ENCODE peak calls at places on chromosome 11, in nine cellular contexts. M is choroid plexus epithelial cell, W is HL-60, L is mucosa of descending colon, G is heart right ventricle, H is fibroblast of lung, S is progenitor cell of endocrine pancreas, D is HCT116, V is bronchial epithelial cell. Z is an unnamed sample.

GRCh38 chr11:8286886-8287285 is 23.2 kb upstream of the LMO1 start:
- DNase-seq in M (no peak), W (no peak), L (no peak), G (no peak), H (no peak), S (no peak), D (no peak), V (no peak), Z (no peak)

GRCh38 chr11:96001037-96001436 is 77.1 kb upstream of the MTMR2 start:
- DNase-seq in M (peak; percentile 60), W (no peak), L (no peak), G (peak; percentile 61), H (peak; percentile 99), S (no peak), D (no peak), V (no peak), Z (no peak)

GRCh38 chr11:68982134-68982533 is 1.3 kb upstream of the MRGPRD start:
- DNase-seq in M (no peak), W (no peak), L (no peak), G (no peak), H (no peak), S (no peak), D (no peak), V (no peak), Z (no peak)

GRCh38 chr11:34521265-34521664 is 7.7 kb upstream of the ELF5 start:
- DNase-seq in M (no peak), W (no peak), L (no peak), G (no peak), H (no peak), S (no peak), D (no peak), V (no peak), Z (no peak)

GRCh38 chr11:73164803-73165542 is 22.9 kb upstream of the FCHSD2 start:
- DNase-seq in M (no peak), W (no peak), L (peak; percentile 1), G (no peak), H (no peak), S (no peak), D (no peak), V (no peak), Z (no peak)

GRCh38 chr11:73760066-73760679 is 701 bp downstream of the RAB6A start:
- DNase-seq in M (peak; percentile 38), W (no peak), L (peak; percentile 69), G (peak; percentile 56), H (peak; percentile 50), S (peak; percentile 12), D (no peak), V (no peak), Z (no peak)

GRCh38 chr11:79262221-79262620 is 178.6 kb downstream of the TENM4 start:
- DNase-seq in M (no peak), W (no peak), L (no peak), G (no peak), H (peak; percentile 29), S (no peak), D (no peak), V (no peak), Z (no peak)

GRCh38 chr11:36015806-36016205 is 71.9 kb downstream of the LDLRAD3 start:
- DNase-seq in M (no peak), W (no peak), L (no peak), G (peak; percentile 25), H (peak; percentile 42), S (no peak), D (no peak), V (no peak), Z (no peak)

GRCh38 chr11:31560842-31561476 is 51.4 kb downstream of the ELP4 start:
- DNase-seq in M (no peak), W (no peak), L (no peak), G (no peak), H (no peak), S (no peak), D (no peak), V (peak; percentile 79), Z (no peak)

GRCh38 chr11:45538363-45538762 is 127.1 kb downstream of the CHST1 start:
- DNase-seq in M (no peak), W (no peak), L (no peak), G (peak; percentile 20), H (no peak), S (no peak), D (no peak), V (no peak), Z (no peak)

GRCh38 chr11:71079795-71080194 is 172.6 kb downstream of the SHANK2 start:
- DNase-seq in M (no peak), W (no peak), L (no peak), G (no peak), H (no peak), S (no peak), D (no peak), V (no peak), Z (no peak)

GRCh38 chr11:61384271-61385242 is 7.8 kb upstream of the TMEM216 start:
- DNase-seq in M (peak; percentile 69), W (no peak), L (no peak), G (no peak), H (peak; percentile 48), S (no peak), D (no peak), V (peak; percentile 52), Z (no peak)

GRCh38 chr11:65712633-65713076 is 603 bp downstream of the KAT5 start:
- DNase-seq in M (no peak), W (no peak), L (no peak), G (no peak), H (no peak), S (no peak), D (no peak), V (no peak), Z (no peak)

GRCh38 chr11:78722786-78723185 is 148.1 kb upstream of the NARS2 start:
- DNase-seq in M (no peak), W (no peak), L (no peak), G (no peak), H (no peak), S (no peak), D (no peak), V (peak; percentile 13), Z (no peak)

GRCh38 chr11:81331611-81332205 is 1402.0 kb downstream of the FAM181B start:
- DNase-seq in M (no peak), W (no peak), L (no peak), G (no peak), H (no peak), S (no peak), D (no peak), V (no peak), Z (no peak)

GRCh38 chr11:75269896-75270295 is 29.3 kb downstream of the TPBGL start:
- DNase-seq in M (no peak), W (no peak), L (peak; percentile 4), G (no peak), H (no peak), S (no peak), D (no peak), V (no peak), Z (no peak)

GRCh38 chr11:104968365-104968855 is at the start of gene CASP4:
- DNase-seq in M (peak; percentile 81), W (no peak), L (no peak), G (no peak), H (peak; percentile 87), S (no peak), D (peak; percentile 18), V (peak; percentile 93), Z (peak; percentile 45)

GRCh38 chr11:122294041-122294440 is 178.0 kb upstream of the BLID start:
- DNase-seq in M (no peak), W (no peak), L (no peak), G (no peak), H (no peak), S (no peak), D (no peak), V (no peak), Z (no peak)

GRCh38 chr11:122293298-122294023 is 177.4 kb upstream of the BLID start:
- DNase-seq in M (peak; percentile 57), W (no peak), L (no peak), G (no peak), H (peak; percentile 54), S (no peak), D (no peak), V (peak; percentile 15), Z (no peak)
- TF ChIP-seq CTCF in M (peak; percentile 57), W (no peak), L (no peak), G (peak; percentile 45), H (peak; percentile 35), S (no peak), D (peak; percentile 5), V (peak; percentile 3), Z (no peak)

DNA sequence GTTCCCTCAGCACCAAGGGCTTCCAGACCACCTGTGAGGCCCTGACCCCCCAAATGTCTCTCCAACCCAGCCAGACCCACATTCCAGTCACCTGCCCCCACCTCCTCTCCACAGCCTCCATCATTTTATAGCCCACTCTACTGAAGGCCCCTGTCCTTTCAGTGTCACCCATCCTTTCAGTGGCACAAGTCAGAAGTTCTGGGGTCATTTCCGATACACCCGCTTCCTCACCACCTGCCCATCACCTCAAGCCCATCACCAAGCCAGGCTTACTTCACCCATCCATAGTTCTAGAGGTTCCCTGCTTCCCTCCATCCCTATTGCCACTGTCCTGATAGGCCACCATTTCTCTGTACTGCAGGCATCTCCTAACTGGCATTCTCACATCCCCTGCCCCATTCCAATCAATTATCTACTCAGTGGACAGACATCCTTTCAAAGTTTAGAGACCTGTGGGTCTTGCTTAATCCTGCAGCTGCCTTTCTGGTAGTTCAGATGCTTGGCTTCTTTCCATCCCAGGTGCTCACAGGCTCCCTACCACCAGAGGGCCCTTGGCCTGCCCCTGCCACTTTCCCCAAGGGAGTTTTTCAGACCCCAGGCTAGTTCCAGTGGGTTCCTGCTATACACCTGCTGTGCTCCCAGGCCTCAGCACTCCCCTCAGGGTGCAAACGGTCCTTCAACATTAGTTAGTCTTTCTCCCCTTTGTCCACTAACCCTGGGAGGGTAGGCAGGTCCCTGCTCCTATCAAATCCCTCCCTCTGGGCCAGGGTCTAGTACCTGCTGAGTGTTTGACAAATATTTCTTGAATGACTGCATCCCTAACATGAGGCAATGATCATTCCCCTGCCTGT is 7.6 kb downstream of the KCNQ1OT1 start:
- DNase-seq in M (peak; percentile 13), W (no peak), L (no peak), G (no peak), H (no peak), S (no peak), D (no peak), V (peak; percentile 23), Z (no peak)
- TF ChIP-seq CTCF in M (peak; percentile 42), W (no peak), L (no peak), G (no peak), H (no peak), S (peak; percentile 67), D (peak; percentile 33), V (peak; percentile 67), Z (peak; percentile 8)

DNA sequence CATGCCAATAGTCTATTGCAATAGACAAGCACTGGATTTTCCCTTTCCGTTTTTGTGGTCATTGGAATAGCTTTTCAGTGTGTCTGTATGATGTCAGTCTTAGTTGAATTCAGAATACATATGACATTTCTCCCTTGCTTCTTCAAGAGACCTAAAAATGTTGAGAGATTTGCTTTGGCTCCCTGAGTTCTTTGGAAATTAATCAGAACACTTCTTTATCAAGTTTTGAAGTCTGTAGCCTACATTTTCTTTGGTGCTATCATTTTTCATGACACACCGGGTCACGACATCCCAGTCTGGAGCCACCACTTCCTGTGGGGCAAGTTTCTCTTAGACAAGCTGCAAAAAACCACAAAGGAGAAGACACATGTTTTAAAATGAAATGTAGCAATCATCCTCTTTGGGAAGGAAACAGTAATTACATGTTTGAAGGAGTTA is 847.1 kb downstream of the OPCML start:
- DNase-seq in M (peak; percentile 89), W (no peak), L (no peak), G (no peak), H (peak; percentile 11), S (no peak), D (no peak), V (peak; percentile 5), Z (peak; percentile 44)
- TF ChIP-seq CTCF in M (no peak), W (no peak), L (no peak), G (no peak), H (no peak), S (no peak), D (no peak), V (no peak), Z (no peak)

GRCh38 chr11:119153049-119153818 is 4.4 kb downstream of the ABCG4 start:
- DNase-seq in M (no peak), W (no peak), L (peak; percentile 1), G (no peak), H (no peak), S (no peak), D (no peak), V (no peak), Z (no peak)
- TF ChIP-seq CTCF in M (peak; percentile 20), W (no peak), L (no peak), G (no peak), H (no peak), S (peak; percentile 7), D (no peak), V (no peak), Z (no peak)

Z was measured in AG04449.